ENCODE peak calls at places on chromosomes 2 and 18, in seven cellular contexts. One of them, this sample, is unnamed.

GRCh38 chr2:65383571-65384488 is 48.6 kb downstream of the SPRED2 start:
- DNase-seq in GM20000: no peak
- DNase-seq in left ventricle myocardium inferior: no peak
- DNase-seq in endothelial cell: no peak
- DNase-seq in colonic mucosa: peak; percentile 66
- DNase-seq in spleen: no peak
- DNase-seq in AG04450: no peak
- DNase-seq in this sample: no peak

GRCh38 chr18:24112874-24113615 is 25.8 kb upstream of the CABYR start:
- DNase-seq in colonic mucosa: no peak
- DNase-seq in endothelial cell: no peak
- DNase-seq in spleen: no peak
- DNase-seq in left ventricle myocardium inferior: no peak
- DNase-seq in AG04450: no peak
- DNase-seq in GM20000: no peak
- DNase-seq in this sample: no peak

GRCh38 chr2:160406591-160407392 is 86.8 kb downstream of the RBMS1 start:
- DNase-seq in endothelial cell: peak; percentile 48
- DNase-seq in GM20000: peak; percentile 69
- DNase-seq in colonic mucosa: peak; percentile 55
- DNase-seq in AG04450: no peak
- DNase-seq in left ventricle myocardium inferior: peak; percentile 48
- DNase-seq in spleen: peak; percentile 94
- DNase-seq in this sample: peak; percentile 73

GRCh38 chr18:63897072-63897471 is 9.6 kb downstream of the SERPINB2 start:
- DNase-seq in AG04450: no peak
- DNase-seq in left ventricle myocardium inferior: no peak
- DNase-seq in colonic mucosa: no peak
- DNase-seq in GM20000: no peak
- DNase-seq in endothelial cell: no peak
- DNase-seq in spleen: no peak
- DNase-seq in this sample: no peak

GRCh38 chr2:81002906-81003305 is 698.4 kb upstream of the LRRTM1 start:
- DNase-seq in colonic mucosa: no peak
- DNase-seq in GM20000: no peak
- DNase-seq in left ventricle myocardium inferior: no peak
- DNase-seq in spleen: no peak
- DNase-seq in AG04450: no peak
- DNase-seq in endothelial cell: no peak
- DNase-seq in this sample: no peak

GRCh38 chr2:204842731-204843490 is 297.6 kb downstream of the PARD3B start:
- DNase-seq in colonic mucosa: no peak
- DNase-seq in endothelial cell: no peak
- DNase-seq in spleen: no peak
- DNase-seq in AG04450: peak; percentile 89
- DNase-seq in GM20000: no peak
- DNase-seq in left ventricle myocardium inferior: no peak
- DNase-seq in this sample: no peak

GRCh38 chr2:176146101-176146500 is 5.2 kb upstream of the HOXD4 start:
- DNase-seq in left ventricle myocardium inferior: no peak
- DNase-seq in endothelial cell: no peak
- DNase-seq in colonic mucosa: no peak
- DNase-seq in AG04450: no peak
- DNase-seq in GM20000: no peak
- DNase-seq in spleen: no peak
- DNase-seq in this sample: no peak

GRCh38 chr18:49948975-49949374 is 135.6 kb upstream of the ACAA2 start:
- DNase-seq in colonic mucosa: no peak
- DNase-seq in GM20000: no peak
- DNase-seq in left ventricle myocardium inferior: no peak
- DNase-seq in endothelial cell: no peak
- DNase-seq in spleen: no peak
- DNase-seq in AG04450: no peak
- DNase-seq in this sample: no peak

GRCh38 chr18:45169610-45170009 is 445.7 kb upstream of the SLC14A2 start:
- DNase-seq in AG04450: peak; percentile 42
- DNase-seq in spleen: no peak
- DNase-seq in GM20000: no peak
- DNase-seq in colonic mucosa: no peak
- DNase-seq in left ventricle myocardium inferior: no peak
- DNase-seq in endothelial cell: no peak
- DNase-seq in this sample: no peak

GRCh38 chr2:1936411-1936980 is 192.2 kb upstream of the PXDN start:
- DNase-seq in left ventricle myocardium inferior: no peak
- DNase-seq in spleen: no peak
- DNase-seq in endothelial cell: no peak
- DNase-seq in colonic mucosa: no peak
- DNase-seq in AG04450: no peak
- DNase-seq in GM20000: no peak
- DNase-seq in this sample: no peak

GRCh38 chr2:230327418-230328154 is 593 bp downstream of the SP140L start:
- DNase-seq in colonic mucosa: peak; percentile 52
- DNase-seq in endothelial cell: no peak
- DNase-seq in spleen: no peak
- DNase-seq in GM20000: peak; percentile 59
- DNase-seq in left ventricle myocardium inferior: no peak
- DNase-seq in AG04450: no peak
- DNase-seq in this sample: no peak

GRCh38 chr2:1728821-1729220 is 15.5 kb downstream of the PXDN start:
- DNase-seq in AG04450: no peak
- DNase-seq in endothelial cell: no peak
- DNase-seq in colonic mucosa: peak; percentile 31
- DNase-seq in GM20000: no peak
- DNase-seq in left ventricle myocardium inferior: peak; percentile 18
- DNase-seq in spleen: no peak
- DNase-seq in this sample: peak; percentile 62

GRCh38 chr2:127413782-127414743 is 4.2 kb upstream of the PROC start:
- DNase-seq in AG04450: no peak
- DNase-seq in GM20000: no peak
- DNase-seq in colonic mucosa: no peak
- DNase-seq in endothelial cell: no peak
- DNase-seq in left ventricle myocardium inferior: no peak
- DNase-seq in spleen: no peak
- DNase-seq in this sample: no peak

GRCh38 chr2:188773075-188773474 is 201.1 kb upstream of the COL3A1 start:
- DNase-seq in AG04450: no peak
- DNase-seq in colonic mucosa: no peak
- DNase-seq in GM20000: no peak
- DNase-seq in endothelial cell: no peak
- DNase-seq in spleen: no peak
- DNase-seq in left ventricle myocardium inferior: no peak
- DNase-seq in this sample: no peak

GRCh38 chr2:101793277-101793969 is 95.9 kb downstream of the MAP4K4 start:
- DNase-seq in endothelial cell: no peak
- DNase-seq in left ventricle myocardium inferior: no peak
- DNase-seq in colonic mucosa: no peak
- DNase-seq in spleen: no peak
- DNase-seq in GM20000: no peak
- DNase-seq in AG04450: no peak
- DNase-seq in this sample: no peak

GRCh38 chr2:98252394-98252793 is 93.9 kb upstream of the CNGA3 start:
- DNase-seq in endothelial cell: no peak
- DNase-seq in left ventricle myocardium inferior: no peak
- DNase-seq in spleen: no peak
- DNase-seq in colonic mucosa: no peak
- DNase-seq in AG04450: no peak
- DNase-seq in GM20000: no peak
- DNase-seq in this sample: no peak

GRCh38 chr2:16061406-16062217 is 121.3 kb downstream of the MYCN start:
- DNase-seq in GM20000: no peak
- DNase-seq in spleen: no peak
- DNase-seq in colonic mucosa: no peak
- DNase-seq in AG04450: no peak
- DNase-seq in endothelial cell: no peak
- DNase-seq in left ventricle myocardium inferior: no peak
- DNase-seq in this sample: no peak

GRCh38 chr2:169072163-169072925 is 3.0 kb downstream of the DHRS9 start:
- DNase-seq in GM20000: no peak
- DNase-seq in AG04450: no peak
- DNase-seq in spleen: no peak
- DNase-seq in colonic mucosa: no peak
- DNase-seq in endothelial cell: no peak
- DNase-seq in left ventricle myocardium inferior: no peak
- DNase-seq in this sample: no peak

GRCh38 chr2:69994166-69994565 is 32.7 kb upstream of the ASPRV1 start:
- DNase-seq in AG04450: no peak
- DNase-seq in GM20000: no peak
- DNase-seq in colonic mucosa: no peak
- DNase-seq in left ventricle myocardium inferior: no peak
- DNase-seq in endothelial cell: no peak
- DNase-seq in spleen: no peak
- DNase-seq in this sample: no peak

GRCh38 chr2:69998761-69999160 is 37.3 kb upstream of the ASPRV1 start:
- DNase-seq in left ventricle myocardium inferior: no peak
- DNase-seq in AG04450: no peak
- DNase-seq in colonic mucosa: no peak
- DNase-seq in spleen: no peak
- DNase-seq in endothelial cell: no peak
- DNase-seq in GM20000: no peak
- DNase-seq in this sample: no peak

GRCh38 chr2:69995511-69995910 is 34.1 kb upstream of the ASPRV1 start:
- DNase-seq in endothelial cell: no peak
- DNase-seq in spleen: no peak
- DNase-seq in AG04450: no peak
- DNase-seq in colonic mucosa: peak; percentile 56
- DNase-seq in left ventricle myocardium inferior: no peak
- DNase-seq in GM20000: no peak
- DNase-seq in this sample: no peak

GRCh38 chr2:69993708-69994107 is 32.3 kb upstream of the ASPRV1 start:
- DNase-seq in left ventricle myocardium inferior: no peak
- DNase-seq in endothelial cell: no peak
- DNase-seq in GM20000: no peak
- DNase-seq in AG04450: no peak
- DNase-seq in colonic mucosa: no peak
- DNase-seq in spleen: no peak
- DNase-seq in this sample: no peak

GRCh38 chr2:69997296-69998184 is 36.1 kb upstream of the ASPRV1 start:
- DNase-seq in left ventricle myocardium inferior: no peak
- DNase-seq in AG04450: no peak
- DNase-seq in GM20000: no peak
- DNase-seq in colonic mucosa: no peak
- DNase-seq in endothelial cell: no peak
- DNase-seq in spleen: peak; percentile 86
- DNase-seq in this sample: no peak
- TF ChIP-seq CTCF in left ventricle myocardium inferior: no peak
- TF ChIP-seq CTCF in AG04450: no peak
- TF ChIP-seq CTCF in GM20000: no peak
- TF ChIP-seq CTCF in colonic mucosa: no peak
- TF ChIP-seq CTCF in endothelial cell: no peak
- TF ChIP-seq CTCF in spleen: no peak
- TF ChIP-seq CTCF in this sample: no peak

DNA sequence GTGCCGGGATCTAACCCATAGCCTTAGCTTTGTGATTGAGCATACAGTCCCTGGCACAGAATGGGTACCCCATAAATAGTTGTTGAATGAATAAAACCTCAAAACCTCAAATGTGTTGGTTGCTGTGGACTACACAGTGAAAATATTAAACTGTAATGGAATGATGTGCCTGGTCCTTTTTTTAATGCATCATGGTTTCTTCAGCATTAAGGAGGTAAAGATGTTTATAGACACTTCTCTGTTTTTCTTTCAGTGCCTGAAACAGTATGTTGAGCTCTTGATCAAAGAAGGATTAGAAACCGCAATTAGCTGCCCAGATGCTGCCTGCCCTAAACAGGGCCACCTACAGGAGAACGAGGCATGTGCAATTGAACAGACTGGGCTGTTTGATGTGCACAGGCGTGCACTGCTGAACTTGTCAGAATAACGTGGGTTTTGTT is 97.0 kb downstream of the RNF144A start:
- DNase-seq in AG04450: no peak
- DNase-seq in spleen: peak; percentile 67
- DNase-seq in left ventricle myocardium inferior: no peak
- DNase-seq in GM20000: peak; percentile 47
- DNase-seq in endothelial cell: peak; percentile 43
- DNase-seq in colonic mucosa: no peak
- DNase-seq in this sample: no peak
- TF ChIP-seq CTCF in AG04450: no peak
- TF ChIP-seq CTCF in spleen: peak; percentile 53
- TF ChIP-seq CTCF in left ventricle myocardium inferior: peak; percentile 52
- TF ChIP-seq CTCF in GM20000: no peak
- TF ChIP-seq CTCF in endothelial cell: peak; percentile 57
- TF ChIP-seq CTCF in colonic mucosa: peak; percentile 21
- TF ChIP-seq CTCF in this sample: peak; percentile 71

GRCh38 chr2:224055101-224055500 is 16.0 kb upstream of the SERPINE2 start:
- DNase-seq in endothelial cell: no peak
- DNase-seq in left ventricle myocardium inferior: no peak
- DNase-seq in spleen: no peak
- DNase-seq in colonic mucosa: no peak
- DNase-seq in AG04450: no peak
- DNase-seq in GM20000: no peak
- DNase-seq in this sample: no peak

GRCh38 chr2:224056889-224057288 is 17.8 kb upstream of the SERPINE2 start:
- DNase-seq in endothelial cell: no peak
- DNase-seq in AG04450: no peak
- DNase-seq in spleen: no peak
- DNase-seq in GM20000: no peak
- DNase-seq in left ventricle myocardium inferior: no peak
- DNase-seq in colonic mucosa: no peak
- DNase-seq in this sample: no peak

GRCh38 chr2:224059178-224059577 is 20.1 kb upstream of the SERPINE2 start:
- DNase-seq in AG04450: no peak
- DNase-seq in left ventricle myocardium inferior: no peak
- DNase-seq in colonic mucosa: no peak
- DNase-seq in endothelial cell: no peak
- DNase-seq in GM20000: no peak
- DNase-seq in spleen: no peak
- DNase-seq in this sample: no peak

GRCh38 chr2:224060783-224061482 is 21.8 kb upstream of the SERPINE2 start:
- DNase-seq in AG04450: no peak
- DNase-seq in left ventricle myocardium inferior: no peak
- DNase-seq in endothelial cell: no peak
- DNase-seq in colonic mucosa: no peak
- DNase-seq in spleen: no peak
- DNase-seq in GM20000: no peak
- DNase-seq in this sample: no peak

GRCh38 chr2:224058048-224058775 is 19.1 kb upstream of the SERPINE2 start:
- DNase-seq in AG04450: no peak
- DNase-seq in left ventricle myocardium inferior: no peak
- DNase-seq in spleen: no peak
- DNase-seq in endothelial cell: no peak
- DNase-seq in GM20000: no peak
- DNase-seq in colonic mucosa: no peak
- DNase-seq in this sample: no peak
- TF ChIP-seq CTCF in AG04450: no peak
- TF ChIP-seq CTCF in left ventricle myocardium inferior: peak; percentile 35
- TF ChIP-seq CTCF in spleen: no peak
- TF ChIP-seq CTCF in endothelial cell: no peak
- TF ChIP-seq CTCF in GM20000: no peak
- TF ChIP-seq CTCF in colonic mucosa: no peak
- TF ChIP-seq CTCF in this sample: no peak

DNA sequence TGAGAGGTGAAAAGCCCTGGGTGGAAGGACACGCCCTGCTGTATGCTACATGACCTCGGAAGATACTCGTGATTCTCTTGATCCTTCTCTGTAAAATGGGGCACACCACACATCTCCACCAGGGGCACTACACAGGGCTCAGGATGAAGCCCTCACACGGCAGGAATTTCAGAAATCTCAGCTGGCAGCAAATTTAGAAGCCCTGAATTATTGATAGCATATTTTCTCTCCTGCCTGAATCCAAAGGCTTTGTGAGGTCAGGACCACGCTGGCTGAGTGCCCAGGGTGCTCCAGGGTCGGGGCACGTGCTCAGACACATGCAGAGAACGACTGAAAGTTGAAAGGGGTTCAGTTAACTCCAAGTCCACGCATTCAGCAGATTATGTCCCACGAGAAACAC is 42.1 kb upstream of the GALR1 start:
- DNase-seq in endothelial cell: peak; percentile 37
- DNase-seq in left ventricle myocardium inferior: peak; percentile 51
- DNase-seq in GM20000: peak; percentile 40
- DNase-seq in colonic mucosa: peak; percentile 54
- DNase-seq in spleen: no peak
- DNase-seq in AG04450: peak; percentile 27
- DNase-seq in this sample: no peak
- TF ChIP-seq CTCF in endothelial cell: peak; percentile 50
- TF ChIP-seq CTCF in left ventricle myocardium inferior: peak; percentile 61
- TF ChIP-seq CTCF in GM20000: peak; percentile 8
- TF ChIP-seq CTCF in colonic mucosa: peak; percentile 43
- TF ChIP-seq CTCF in spleen: peak; percentile 67
- TF ChIP-seq CTCF in AG04450: peak; percentile 71
- TF ChIP-seq CTCF in this sample: peak; percentile 68

This sample was measured in type B pancreatic cell.